ENCODE peak calls at places on chromosomes 7 and 10, in four cellular contexts. Q, F, A and L are unnamed samples.

GRCh38 chr7:107613439-107613838 is 33.4 kb downstream of the BCAP29 start:
- DNase-seq in Q (no peak), F (no peak), A (no peak), L (no peak)

GRCh38 chr10:25694976-25695375 is 239.1 kb upstream of the MYO3A start:
- DNase-seq in Q (no peak), F (no peak), A (no peak), L (no peak)

GRCh38 chr10:100882251-100882643 is 30.5 kb upstream of the SLF2 start:
- DNase-seq in Q (no peak), F (no peak), A (no peak), L (no peak)

GRCh38 chr10:68095176-68095575 is 14.1 kb upstream of the MYPN start:
- DNase-seq in Q (no peak), F (no peak), A (no peak), L (no peak)

GRCh38 chr7:92614586-92615237 is 24.5 kb upstream of the FAM133B start:
- DNase-seq in Q (no peak), F (no peak), A (no peak), L (no peak)

GRCh38 chr10:125137601-125138438 is 22.5 kb downstream of the CTBP2 start:
- DNase-seq in Q (no peak), F (no peak), A (no peak), L (no peak)

GRCh38 chr7:39589323-39590111 is 23.3 kb downstream of the YAE1 start:
- DNase-seq in Q (peak), F (no peak), A (peak), L (peak)

GRCh38 chr7:150417239-150417638 is 33.2 kb upstream of the GIMAP8 start:
- DNase-seq in Q (no peak), F (no peak), A (no peak), L (no peak)

GRCh38 chr7:87739306-87739705 is 111.1 kb downstream of the RUNDC3B start:
- DNase-seq in Q (no peak), F (no peak), A (no peak), L (no peak)

GRCh38 chr7:139989366-139990141 is 73.2 kb downstream of the PARP12 start:
- DNase-seq in Q (no peak), F (no peak), A (no peak), L (no peak)

GRCh38 chr7:148624735-148625134 is 34.2 kb downstream of the C7orf33 start:
- DNase-seq in Q (no peak), F (no peak), A (no peak), L (no peak)

GRCh38 chr7:14924398-14924797 is 21.8 kb upstream of the DGKB start:
- DNase-seq in Q (no peak), F (no peak), A (no peak), L (no peak)

GRCh38 chr7:77664715-77665114 is 31.5 kb upstream of the RSBN1L start:
- DNase-seq in Q (no peak), F (no peak), A (no peak), L (no peak)

GRCh38 chr7:6153646-6154541 is 118.5 kb downstream of the CYTH3 start:
- DNase-seq in Q (no peak), F (no peak), A (no peak), L (no peak)

GRCh38 chr7:7707756-7708310 is 10.6 kb downstream of the RPA3 start:
- DNase-seq in Q (no peak), F (peak), A (no peak), L (no peak)

GRCh38 chr7:36153571-36154097 is 580 bp downstream of the EEPD1 start:
- DNase-seq in Q (peak), F (no peak), A (no peak), L (no peak)

GRCh38 chr7:116210345-116211005 is at the start of gene TES:
- DNase-seq in Q (peak), F (peak), A (peak), L (peak)

GRCh38 chr7:99447943-99448342 is 9.2 kb downstream of the CPSF4 start:
- DNase-seq in Q (no peak), F (peak), A (no peak), L (peak)

GRCh38 chr7:50860174-50860573 is 77.5 kb upstream of the GRB10 start:
- DNase-seq in Q (no peak), F (no peak), A (no peak), L (no peak)

GRCh38 chr7:89773594-89773993 is 380.7 kb upstream of the STEAP1 start:
- DNase-seq in Q (no peak), F (no peak), A (no peak), L (no peak)

GRCh38 chr7:50418086-50418515 is 32.0 kb downstream of the FIGNL1 start:
- DNase-seq in Q (peak), F (peak), A (peak), L (peak)

GRCh38 chr7:28807396-28807994 is 150.6 kb downstream of the TRIL start:
- DNase-seq in Q (no peak), F (no peak), A (no peak), L (no peak)

GRCh38 chr10:101624526-101625102 is 36.5 kb downstream of the DPCD start:
- DNase-seq in Q (no peak), F (no peak), A (no peak), L (no peak)

GRCh38 chr10:58070964-58071363 is 196.7 kb downstream of the IPMK start:
- DNase-seq in Q (no peak), F (no peak), A (no peak), L (no peak)

GRCh38 chr10:29646238-29646902 is 11.6 kb upstream of the SVIL start:
- DNase-seq in Q (no peak), F (no peak), A (no peak), L (no peak)
- TF ChIP-seq ELF4 in Q (no peak), F (no peak), A (no peak), L (no peak)

DNA sequence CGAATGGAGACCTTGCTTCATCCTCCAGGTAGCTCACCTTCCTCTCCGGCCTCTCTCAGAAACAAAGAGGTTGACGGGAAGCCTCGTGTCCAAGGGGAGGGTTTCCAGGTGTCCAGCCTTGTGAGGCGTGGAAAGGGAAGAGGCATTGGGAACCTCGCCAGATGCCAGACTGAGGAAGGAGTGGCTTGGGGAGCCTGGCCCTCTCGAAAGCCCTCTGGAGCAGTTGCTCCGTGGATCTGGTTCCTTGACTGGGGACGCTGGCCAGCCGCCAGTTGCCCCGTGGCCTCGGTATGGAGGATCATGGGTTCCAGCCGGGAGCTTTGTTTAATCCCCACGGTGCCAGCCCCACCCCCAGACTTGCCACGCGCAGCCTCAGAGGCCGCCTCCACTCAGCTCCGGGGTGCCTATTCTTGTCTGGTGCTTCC is 30.3 kb upstream of the SUN1 start:
- DNase-seq in Q (no peak), F (no peak), A (no peak), L (no peak)
- TF ChIP-seq ELF4 in Q (no peak), F (no peak), A (no peak), L (no peak)

GRCh38 chr7:80837345-80837744 is 81.5 kb downstream of the SEMA3C start:
- DNase-seq in Q (no peak), F (no peak), A (no peak), L (no peak)
- TF ChIP-seq ELF4 in Q (no peak), F (no peak), A (no peak), L (no peak)

GRCh38 chr7:155997431-155998327 is 185.4 kb upstream of the SHH start:
- DNase-seq in Q (no peak), F (no peak), A (no peak), L (no peak)

GRCh38 chr7:156000601-156001396 is 188.5 kb upstream of the SHH start:
- DNase-seq in Q (no peak), F (no peak), A (no peak), L (no peak)

GRCh38 chr7:155999631-156000489 is 187.6 kb upstream of the SHH start:
- DNase-seq in Q (no peak), F (no peak), A (no peak), L (no peak)

GRCh38 chr7:155998328-155998691 is 186.0 kb upstream of the SHH start:
- DNase-seq in Q (no peak), F (no peak), A (no peak), L (no peak)

DNA sequence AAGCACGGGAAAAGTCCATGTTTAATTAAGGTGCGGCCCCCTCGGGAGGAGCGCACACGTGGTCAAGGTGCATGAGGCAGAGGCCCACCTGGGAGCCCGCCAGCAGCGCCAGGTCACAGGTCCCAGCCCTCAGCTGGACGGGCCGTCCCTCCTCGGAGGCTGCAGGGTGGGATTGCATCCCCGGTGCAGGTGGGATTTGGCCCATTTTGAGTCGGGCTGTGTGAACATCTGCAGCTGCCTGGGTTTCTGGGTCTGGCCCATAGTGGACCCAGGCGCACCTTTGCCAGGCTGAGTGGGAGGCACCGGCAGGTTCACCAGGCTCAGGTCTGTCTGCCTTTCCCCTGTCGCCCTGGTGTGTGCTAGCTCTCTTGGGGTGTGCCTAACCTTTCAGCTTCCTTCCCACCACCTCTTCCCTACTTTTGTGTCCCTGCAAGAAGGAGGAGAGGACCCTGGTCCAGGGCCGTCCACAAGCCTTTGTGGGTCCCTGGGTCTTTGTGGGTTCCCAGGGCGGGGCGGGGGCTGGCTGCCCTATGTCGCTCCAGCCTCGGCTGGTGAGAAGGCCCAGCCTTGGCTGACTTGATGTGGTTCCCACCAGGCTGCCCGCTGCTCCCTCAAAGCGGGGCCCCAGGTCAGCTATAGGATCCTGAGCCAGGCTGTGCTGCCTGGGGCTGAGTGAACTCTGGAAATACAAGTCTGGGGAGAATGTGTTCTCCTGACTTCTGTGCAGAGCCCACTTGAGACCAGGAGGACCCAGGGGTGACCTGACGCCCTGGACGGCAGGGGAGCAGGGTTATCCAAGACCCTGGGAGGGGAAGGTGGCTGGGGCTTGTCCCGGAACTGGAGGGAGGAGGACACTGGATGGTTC is 186.7 kb upstream of the SHH start:
- DNase-seq in Q (no peak), F (no peak), A (no peak), L (no peak)
- TF ChIP-seq ELF4 in Q (no peak), F (no peak), A (no peak), L (no peak)

DNA sequence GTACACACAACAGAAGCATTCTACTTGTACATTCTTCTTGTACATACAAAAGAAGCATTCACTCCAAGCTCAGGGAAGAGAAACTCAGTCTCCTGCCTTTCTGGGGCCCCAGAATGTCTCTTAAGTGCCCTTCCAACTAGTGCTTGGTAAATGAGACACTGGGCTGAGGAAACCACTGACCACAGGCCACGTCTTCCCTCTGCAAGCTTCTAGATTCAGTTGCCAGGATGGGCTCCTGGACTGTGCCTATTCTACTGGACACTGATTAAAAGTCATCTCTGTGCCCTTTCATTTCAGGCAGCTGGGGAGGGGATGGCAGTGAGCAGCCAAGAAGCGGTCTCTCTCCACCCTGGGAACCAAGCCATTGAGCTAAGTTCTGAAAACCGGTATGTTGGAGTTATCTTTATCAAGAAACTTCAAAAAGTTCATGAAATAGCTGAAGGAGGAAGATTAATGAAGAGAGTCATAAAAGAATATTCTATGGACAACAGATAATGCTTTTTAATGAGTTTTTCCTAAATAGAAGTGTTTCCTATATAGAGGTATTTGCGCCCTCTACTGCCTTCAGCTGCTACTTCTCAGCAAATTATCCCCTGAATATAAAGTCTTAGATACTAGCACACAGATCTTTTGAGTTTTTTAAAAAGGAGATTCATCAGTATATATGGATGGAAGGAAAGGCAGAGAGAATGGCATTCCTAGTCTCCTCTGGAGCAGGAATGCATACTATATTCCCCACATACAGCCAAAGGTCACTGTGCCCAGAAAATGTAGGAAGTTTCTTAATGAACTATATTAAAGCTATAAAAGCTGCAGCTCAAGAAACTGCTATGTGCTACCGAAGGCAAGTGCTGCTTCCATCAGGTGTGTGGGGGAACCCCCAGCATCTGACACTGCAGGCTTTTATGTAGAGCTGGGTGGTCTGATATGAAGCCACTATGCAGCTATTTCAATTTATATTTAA is 8.4 kb upstream of the IFIT1B start:
- DNase-seq in Q (no peak), F (no peak), A (no peak), L (no peak)
- TF ChIP-seq ELF4 in Q (no peak), F (no peak), A (no peak), L (no peak)

GRCh38 chr10:24503627-24504320 is 219.9 kb downstream of the ARHGAP21 start:
- DNase-seq in Q (peak), F (peak), A (peak), L (peak)
- TF ChIP-seq ELF4 in Q (no peak), F (no peak), A (no peak), L (no peak)

GRCh38 chr7:30329706-30330105 is 45.3 kb downstream of the ZNRF2 start:
- DNase-seq in Q (no peak), F (no peak), A (no peak), L (no peak)

GRCh38 chr7:30327813-30328212 is 43.4 kb downstream of the ZNRF2 start:
- DNase-seq in Q (no peak), F (no peak), A (no peak), L (no peak)

GRCh38 chr7:30332549-30332948 is 48.2 kb downstream of the ZNRF2 start:
- DNase-seq in Q (no peak), F (no peak), A (no peak), L (no peak)

GRCh38 chr7:30330134-30331111 is 46.0 kb downstream of the ZNRF2 start:
- DNase-seq in Q (no peak), F (no peak), A (no peak), L (no peak)

DNA sequence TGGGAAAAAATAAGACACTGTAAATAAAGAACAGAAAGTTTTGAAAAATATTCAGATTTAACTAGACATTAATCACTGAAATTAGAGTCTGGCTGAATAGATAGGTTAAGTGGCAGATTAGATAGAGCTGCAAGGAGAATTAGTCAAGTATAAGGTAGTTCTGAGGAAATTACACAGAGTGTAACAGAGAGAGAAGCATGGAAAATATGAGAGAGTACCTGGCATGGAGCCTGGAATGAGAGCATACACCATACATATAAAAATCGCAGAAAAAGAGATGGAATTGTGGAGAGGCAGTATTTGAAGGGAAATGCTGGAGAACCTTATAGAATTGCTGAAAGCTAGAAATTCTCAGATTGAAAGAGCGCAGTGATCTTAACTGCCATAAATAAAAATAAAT is 46.9 kb downstream of the ZNRF2 start:
- DNase-seq in Q (no peak), F (no peak), A (no peak), L (no peak)
- TF ChIP-seq ELF4 in Q (no peak), F (no peak), A (no peak), L (no peak)

GRCh38 chr10:10313099-10313875 is 704.4 kb upstream of the CELF2 start:
- DNase-seq in Q (no peak), F (no peak), A (no peak), L (peak)
- TF ChIP-seq ELF4 in Q (no peak), F (no peak), A (no peak), L (no peak)

GRCh38 chr10:96711048-96711713 is 9.1 kb downstream of the PIK3AP1 start:
- DNase-seq in Q (no peak), F (no peak), A (no peak), L (no peak)

GRCh38 chr10:96706331-96706853 is 13.9 kb downstream of the PIK3AP1 start:
- DNase-seq in Q (no peak), F (no peak), A (no peak), L (no peak)

GRCh38 chr10:96705134-96705533 is 15.2 kb downstream of the PIK3AP1 start:
- DNase-seq in Q (no peak), F (no peak), A (no peak), L (no peak)

GRCh38 chr10:96709525-96709924 is 10.8 kb downstream of the PIK3AP1 start:
- DNase-seq in Q (no peak), F (no peak), A (no peak), L (no peak)

GRCh38 chr10:96708456-96708855 is 11.9 kb downstream of the PIK3AP1 start:
- DNase-seq in Q (no peak), F (no peak), A (no peak), L (no peak)
- TF ChIP-seq ELF4 in Q (no peak), F (no peak), A (no peak), L (no peak)